ENCODE peak calls at places on chromosomes 5 and 9, in nine cellular contexts. Y is tibial nerve; H is lung; T is effector memory CD4-positive, alpha-beta T cell; W is sigmoid colon; S is trophoblast cell; Q is naive thymus-derived CD4-positive, alpha-beta T cell; Z is GM23338; N is H9. I is an unnamed sample.

GRCh38 chr5:65065112-65065511 is 296.4 kb downstream of the CWC27 start:
- DNase-seq in Q (no peak), H (no peak), S (no peak), N (no peak), Z (no peak), W (no peak), Y (no peak), T (no peak), I (no peak)

GRCh38 chr5:153816870-153817269 is 221.8 kb downstream of the FAM114A2 start:
- DNase-seq in Q (no peak), H (no peak), N (no peak), Y (no peak), S (peak; percentile 58), T (no peak), W (no peak), Z (no peak), I (no peak)

GRCh38 chr9:136827794-136828473 is 14.3 kb upstream of the AJM1 start:
- DNase-seq in S (no peak), N (no peak), Y (no peak), Q (no peak), Z (no peak), W (no peak), T (no peak), H (no peak), I (no peak)

GRCh38 chr9:138037140-138037539 is 159.6 kb downstream of the CACNA1B start:
- DNase-seq in T (no peak), S (no peak), W (peak; percentile 42), Z (no peak), Y (no peak), N (no peak), Q (no peak), H (no peak), I (peak; percentile 18)

GRCh38 chr9:133141833-133142594 is 21.0 kb upstream of the RALGDS start:
- DNase-seq in Q (peak; percentile 54), S (no peak), Z (no peak), W (peak; percentile 75), H (no peak), Y (no peak), T (peak; percentile 84), N (no peak), I (peak; percentile 86)

GRCh38 chr9:2271426-2271825 is 256.3 kb downstream of the SMARCA2 start:
- DNase-seq in H (no peak), Y (no peak), T (no peak), S (peak; percentile 79), N (peak; percentile 88), Z (peak; percentile 78), Q (no peak), W (no peak), I (peak; percentile 59)

GRCh38 chr9:2085719-2086515 is 70.8 kb downstream of the SMARCA2 start:
- DNase-seq in W (no peak), Z (no peak), Q (no peak), N (no peak), H (no peak), T (no peak), Y (no peak), S (no peak), I (no peak)

GRCh38 chr9:133347515-133347984 is 381 bp downstream of the MED22 start:
- DNase-seq in Y (no peak), T (peak; percentile 31), Z (peak; percentile 62), H (no peak), N (no peak), W (no peak), Q (no peak), S (peak; percentile 51), I (no peak)

DNA sequence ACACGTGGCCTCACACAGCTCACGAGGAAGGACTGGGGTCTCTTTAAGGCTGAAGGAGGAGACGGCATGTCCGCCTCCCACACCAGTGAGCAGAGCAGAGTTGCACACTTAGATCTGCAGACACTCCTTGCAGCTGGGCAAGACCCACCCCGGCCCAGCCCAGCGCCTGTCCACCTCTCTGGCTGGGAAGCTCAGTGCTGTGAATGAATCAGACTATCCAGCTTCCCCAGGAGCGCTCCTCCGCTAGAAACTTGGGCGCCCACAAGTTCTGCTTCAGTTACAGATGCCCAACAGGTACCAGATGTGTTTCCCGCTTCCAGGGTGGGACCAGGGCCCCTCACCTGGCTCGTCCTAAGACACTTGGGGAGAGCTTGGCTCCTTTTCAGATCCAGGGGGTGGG is 78.9 kb downstream of the NSUN2 start:
- DNase-seq in Q (no peak), S (no peak), W (no peak), H (no peak), T (no peak), Y (no peak), N (no peak), Z (no peak), I (no peak)
- H3K4me1 ChIP-seq in Q (no peaks in the 10 kb centered on the region), S (no peaks in the 10 kb centered on the region), W (no peaks in the 10 kb centered on the region), H (no peaks in the 10 kb centered on the region), T (no peaks in the 10 kb centered on the region), Y (no peaks in the 10 kb centered on the region), N (no peaks in the 10 kb centered on the region), Z (no peaks in the 10 kb centered on the region), I (no peaks in the 10 kb centered on the region)

GRCh38 chr5:149802008-149802407 is 71.9 kb downstream of the PPARGC1B start:
- DNase-seq in H (no peak), N (no peak), T (no peak), S (no peak), Q (no peak), Z (no peak), W (no peak), Y (no peak), I (no peak)
- H3K4me1 ChIP-seq in H (peaks cover 13% of the 10 kb centered on the region), N (peaks cover 2% of the 10 kb centered on the region), T (no peaks in the 10 kb centered on the region), S (peaks cover 11% of the 10 kb centered on the region), Q (no peaks in the 10 kb centered on the region), Z (peaks cover 9% of the 10 kb centered on the region), W (no peaks in the 10 kb centered on the region), Y (no peaks in the 10 kb centered on the region), I (peaks cover 58% of the 10 kb centered on the region)

DNA sequence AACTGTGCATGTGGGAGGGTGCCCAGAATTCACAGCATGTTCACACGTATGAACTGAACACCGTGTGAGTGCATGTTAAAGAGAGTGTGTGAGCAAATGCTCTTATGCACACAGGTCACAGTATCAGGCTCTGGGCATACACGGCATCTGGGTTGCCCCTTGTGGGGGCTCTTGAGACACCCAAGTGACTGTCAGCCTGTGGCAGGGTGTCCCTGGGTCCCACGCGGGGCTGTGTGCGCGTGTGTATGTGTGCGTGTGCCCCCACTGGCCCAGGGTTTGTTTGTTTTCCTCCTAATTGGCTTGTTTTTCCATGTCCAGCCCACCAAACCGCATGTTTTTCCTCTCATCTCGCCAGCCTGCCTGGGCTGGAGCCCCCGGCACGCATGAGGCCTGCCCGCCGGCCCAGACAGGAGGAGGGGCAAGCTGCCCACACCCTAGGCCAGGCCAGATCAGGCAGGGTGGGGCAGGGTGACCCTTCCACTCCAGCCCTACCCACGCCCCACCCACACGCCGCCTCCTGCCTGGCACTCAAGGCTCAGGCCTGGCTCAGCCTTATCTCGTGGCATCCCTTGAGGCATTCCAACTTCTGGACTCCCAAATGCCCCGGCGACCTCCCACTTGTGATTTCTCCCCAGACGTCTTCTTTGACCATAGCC is 28.8 kb downstream of the CNTFR start:
- DNase-seq in Z (no peak), N (no peak), Y (no peak), H (no peak), S (no peak), Q (no peak), T (no peak), W (no peak), I (peak; percentile 82)
- H3K4me1 ChIP-seq in Z (peaks cover 23% of the 10 kb centered on the region), N (peaks cover 8% of the 10 kb centered on the region), Y (peaks cover 14% of the 10 kb centered on the region), H (no peaks in the 10 kb centered on the region), S (no peaks in the 10 kb centered on the region), Q (no peaks in the 10 kb centered on the region), T (no peaks in the 10 kb centered on the region), W (no peaks in the 10 kb centered on the region), I (peaks cover 22% of the 10 kb centered on the region)

DNA sequence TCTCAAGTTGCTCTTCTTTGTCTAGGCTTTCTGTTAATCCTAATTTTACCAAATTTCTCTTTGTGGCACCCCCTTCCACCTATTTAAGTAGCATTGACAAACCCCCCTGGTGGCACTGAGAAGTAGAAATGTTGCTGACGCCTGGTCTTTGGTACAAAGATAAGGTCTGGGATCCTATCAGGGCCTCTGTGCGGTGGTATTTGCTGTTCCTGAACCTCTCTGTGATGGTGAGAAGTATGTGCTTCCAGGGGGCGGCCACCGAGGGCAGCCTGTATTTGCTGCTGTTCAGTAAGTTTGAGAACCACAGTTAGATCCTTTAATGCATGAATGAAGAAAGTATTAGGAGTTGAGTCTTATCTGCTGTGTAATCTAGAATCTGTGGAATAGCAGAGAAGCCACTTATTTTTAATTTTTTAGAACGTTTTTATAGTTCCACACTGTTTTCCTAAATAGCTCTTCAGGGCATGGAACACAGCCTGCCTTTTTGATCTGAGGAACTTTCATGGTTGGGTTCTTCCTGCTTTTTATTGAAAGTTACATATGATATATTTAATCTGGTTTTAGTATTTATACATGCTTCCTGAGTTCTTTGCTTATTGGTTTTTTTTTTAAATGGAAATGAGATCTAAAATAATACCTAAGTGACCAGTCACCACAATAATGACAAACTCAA is 124.2 kb downstream of the TRIO start:
- DNase-seq in Q (no peak), H (no peak), S (peak; percentile 68), W (no peak), Z (no peak), Y (no peak), N (no peak), T (no peak), I (no peak)
- H3K4me1 ChIP-seq in Q (no peaks in the 10 kb centered on the region), H (peaks cover 36% of the 10 kb centered on the region), S (peaks cover 27% of the 10 kb centered on the region), W (no peaks in the 10 kb centered on the region), Z (peaks cover 55% of the 10 kb centered on the region), Y (peaks cover 28% of the 10 kb centered on the region), N (peaks cover 21% of the 10 kb centered on the region), T (no peaks in the 10 kb centered on the region), I (no peaks in the 10 kb centered on the region)

DNA sequence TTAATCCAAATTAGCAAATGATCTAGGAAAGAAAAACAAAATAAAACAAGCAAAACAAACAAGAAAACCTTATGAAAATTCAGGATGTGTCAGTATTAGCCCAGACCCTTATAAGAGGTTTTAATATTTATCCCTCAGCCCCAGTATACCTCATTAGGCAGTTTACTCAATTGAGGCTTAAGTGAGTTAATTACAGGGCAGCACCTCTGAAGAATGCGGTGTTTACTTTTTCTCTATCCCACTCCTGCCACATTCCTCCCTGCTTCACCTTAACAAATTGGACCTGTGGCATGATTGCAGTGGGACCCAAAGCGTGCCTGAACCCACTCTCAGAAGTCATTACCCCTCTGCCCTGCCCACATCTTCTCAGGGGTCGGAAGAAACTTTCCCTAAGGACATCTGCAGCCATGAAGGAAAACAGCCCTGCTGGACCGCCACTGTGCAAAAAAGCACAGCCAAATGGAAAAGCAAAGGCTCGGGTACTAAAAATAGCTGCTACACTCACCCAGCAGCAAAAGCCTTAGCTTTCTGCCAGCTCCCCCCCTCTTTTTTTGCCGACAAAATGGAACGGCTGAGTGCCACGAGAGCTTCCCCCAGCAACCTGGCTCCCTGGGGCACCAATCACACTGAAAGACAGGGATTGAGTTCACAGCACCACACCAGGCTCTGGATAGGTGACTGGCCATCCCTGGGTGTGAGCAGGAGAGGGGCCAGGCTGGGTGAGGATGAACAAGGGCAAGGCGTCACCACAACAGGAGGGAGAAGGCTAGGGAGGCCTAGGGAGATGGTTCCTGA is 66.9 kb downstream of the SIL1 start:
- DNase-seq in N (no peak), T (no peak), H (peak; percentile 36), W (peak; percentile 83), S (no peak), Q (no peak), Y (no peak), Z (peak; percentile 33), I (no peak)
- H3K4me1 ChIP-seq in N (no peaks in the 10 kb centered on the region), T (no peaks in the 10 kb centered on the region), H (peaks cover 12% of the 10 kb centered on the region), W (no peaks in the 10 kb centered on the region), S (no peaks in the 10 kb centered on the region), Q (peaks cover 4% of the 10 kb centered on the region), Y (peaks cover 12% of the 10 kb centered on the region), Z (peaks cover 16% of the 10 kb centered on the region), I (peaks cover 11% of the 10 kb centered on the region)